ENCODE peak calls at places on chromosomes 7 and 10, in five cellular contexts. B is NCI-H748 treated with DMSO at 0.1 percent for 48 hours, G is fibroblast of mammary gland, W is sigmoid colon, U is EH. R is an unnamed sample.
A peak's percentile ranks its signal among the peaks of the same experiment; 100 is the strongest.

GRCh38 chr10:79292789-79293746 is 54.2 kb upstream of the PPIF start:
- DNase-seq in G (no peak), W (no peak), U (peak; percentile 40), B (no peak), R (no peak)

GRCh38 chr10:128324058-128324457 is 197.8 kb upstream of the MKI67 start:
- DNase-seq in W (no peak), B (peak; percentile 11), G (no peak), U (no peak), R (no peak)

GRCh38 chr7:151327659-151328058 is 14.0 kb upstream of the NUB1 start:
- DNase-seq in U (peak; percentile 73), W (no peak), B (no peak), G (peak; percentile 83), R (no peak)

GRCh38 chr10:50417486-50417905 is 166.2 kb upstream of the ASAH2 start:
- DNase-seq in B (no peak), U (peak; percentile 39), G (peak; percentile 26), W (no peak), R (no peak)

GRCh38 chr10:130378556-130379400 is 242.6 kb downstream of the GLRX3 start:
- DNase-seq in W (peak; percentile 46), G (no peak), B (no peak), U (no peak), R (no peak)

GRCh38 chr10:130300608-130301025 is 164.4 kb downstream of the GLRX3 start:
- DNase-seq in G (peak; percentile 19), B (no peak), U (no peak), W (no peak), R (no peak)

GRCh38 chr7:140260767-140261486 is 84.1 kb upstream of the KDM7A start:
- DNase-seq in U (no peak), B (peak; percentile 91), W (peak; percentile 26), G (no peak), R (no peak)

GRCh38 chr10:3567291-3567963 is 217.6 kb downstream of the KLF6 start:
- DNase-seq in B (no peak), G (no peak), W (no peak), U (no peak), R (no peak)

GRCh38 chr10:78307576-78307975 is 273.9 kb downstream of the RPS24 start:
- DNase-seq in B (no peak), G (no peak), U (no peak), W (no peak), R (no peak)

GRCh38 chr10:69497235-69497561 is 45.9 kb downstream of the TSPAN15 start:
- DNase-seq in W (peak; percentile 61), U (no peak), B (no peak), G (no peak), R (no peak)

GRCh38 chr7:106017657-106018056 is 54.6 kb downstream of the CDHR3 start:
- DNase-seq in B (no peak), G (no peak), U (no peak), W (no peak), R (no peak)

GRCh38 chr10:72221278-72221677 is 5.2 kb upstream of the ASCC1 start:
- DNase-seq in B (no peak), W (peak; percentile 39), U (no peak), G (no peak), R (no peak)

GRCh38 chr10:118045842-118046490 is 775 bp downstream of the RAB11FIP2 start:
- DNase-seq in B (peak; percentile 10), G (peak; percentile 68), U (peak; percentile 65), W (peak; percentile 77), R (no peak)

GRCh38 chr7:71132521-71133231 is 732 bp downstream of the GALNT17 start:
- DNase-seq in U (no peak), B (no peak), W (no peak), G (peak; percentile 7), R (no peak)

GRCh38 chr10:27986831-27987230 is 12.0 kb downstream of the ODAD2 start:
- DNase-seq in U (no peak), W (no peak), B (no peak), G (no peak), R (no peak)

GRCh38 chr10:62511656-62512055 is 137.5 kb downstream of the ZNF365 start:
- DNase-seq in U (no peak), G (no peak), B (no peak), W (no peak), R (no peak)

GRCh38 chr7:139116999-139117398 is 7.5 kb upstream of the ZC3HAV1 start:
- DNase-seq in G (no peak), W (no peak), B (no peak), U (no peak), R (no peak)